ENCODE peak calls at places on chromosomes 16 and 17, in seven cellular contexts. Y is H1, O is HCT116, M is K562, L is GM12878, R is SK-N-SH, Q is HepG2. H is an unnamed sample.

GRCh38 chr17:73211745-73212144 is 18.9 kb downstream of the COG1 start:
- DNase-seq in Y (no peak), O (no peak), M (no peak), L (no peak), R (no peak), Q (no peak), H (no peak)

GRCh38 chr17:80732268-80732667 is 187.6 kb downstream of the RPTOR start:
- DNase-seq in Y (no peak), O (no peak), M (no peak), L (no peak), R (no peak), Q (no peak), H (no peak)

GRCh38 chr17:81303385-81303784 is 8.3 kb upstream of the SLC38A10 start:
- DNase-seq in Y (no peak), O (no peak), M (no peak), L (no peak), R (no peak), Q (no peak), H (no peak)

GRCh38 chr17:82037113-82037888 is at the start of gene DCXR:
- DNase-seq in Y (peak), O (peak), M (peak), L (peak), R (peak), Q (peak), H (peak)

GRCh38 chr17:35486920-35487727 is 38.6 kb upstream of the SLFN13 start:
- DNase-seq in Y (no peak), O (no peak), M (peak), L (peak), R (no peak), Q (no peak), H (no peak)

GRCh38 chr16:79267781-79268180 is 332.8 kb downstream of the MAF start:
- DNase-seq in Y (no peak), O (no peak), M (no peak), L (no peak), R (no peak), Q (no peak), H (no peak)

GRCh38 chr17:48351916-48352332 is 78.1 kb downstream of the SKAP1 start:
- DNase-seq in Y (no peak), O (peak), M (peak), L (no peak), R (peak), Q (peak), H (peak)

GRCh38 chr16:78789556-78789955 is 690.1 kb downstream of the WWOX start:
- DNase-seq in Y (no peak), O (no peak), M (no peak), L (no peak), R (no peak), Q (no peak), H (no peak)

GRCh38 chr16:10947211-10947787 is 2.9 kb downstream of the CLEC16A start:
- DNase-seq in Y (no peak), O (no peak), M (no peak), L (no peak), R (no peak), Q (no peak), H (no peak)

GRCh38 chr17:58741121-58741625 is 14.5 kb upstream of the PPM1E start:
- DNase-seq in Y (no peak), O (peak), M (no peak), L (no peak), R (no peak), Q (peak), H (no peak)

GRCh38 chr17:4974064-4974670 is 6.5 kb upstream of the SPAG7 start:
- DNase-seq in Y (no peak), O (no peak), M (no peak), L (no peak), R (no peak), Q (no peak), H (no peak)

GRCh38 chr17:78977681-78977943 is 2.1 kb downstream of the LGALS3BP start:
- DNase-seq in Y (no peak), O (no peak), M (no peak), L (no peak), R (no peak), Q (no peak), H (no peak)
- H3K9ac ChIP-seq in Y (no peak), O (no peak), M (no peak), L (no peak), R (no peak), Q (peak), H (peak)

DNA sequence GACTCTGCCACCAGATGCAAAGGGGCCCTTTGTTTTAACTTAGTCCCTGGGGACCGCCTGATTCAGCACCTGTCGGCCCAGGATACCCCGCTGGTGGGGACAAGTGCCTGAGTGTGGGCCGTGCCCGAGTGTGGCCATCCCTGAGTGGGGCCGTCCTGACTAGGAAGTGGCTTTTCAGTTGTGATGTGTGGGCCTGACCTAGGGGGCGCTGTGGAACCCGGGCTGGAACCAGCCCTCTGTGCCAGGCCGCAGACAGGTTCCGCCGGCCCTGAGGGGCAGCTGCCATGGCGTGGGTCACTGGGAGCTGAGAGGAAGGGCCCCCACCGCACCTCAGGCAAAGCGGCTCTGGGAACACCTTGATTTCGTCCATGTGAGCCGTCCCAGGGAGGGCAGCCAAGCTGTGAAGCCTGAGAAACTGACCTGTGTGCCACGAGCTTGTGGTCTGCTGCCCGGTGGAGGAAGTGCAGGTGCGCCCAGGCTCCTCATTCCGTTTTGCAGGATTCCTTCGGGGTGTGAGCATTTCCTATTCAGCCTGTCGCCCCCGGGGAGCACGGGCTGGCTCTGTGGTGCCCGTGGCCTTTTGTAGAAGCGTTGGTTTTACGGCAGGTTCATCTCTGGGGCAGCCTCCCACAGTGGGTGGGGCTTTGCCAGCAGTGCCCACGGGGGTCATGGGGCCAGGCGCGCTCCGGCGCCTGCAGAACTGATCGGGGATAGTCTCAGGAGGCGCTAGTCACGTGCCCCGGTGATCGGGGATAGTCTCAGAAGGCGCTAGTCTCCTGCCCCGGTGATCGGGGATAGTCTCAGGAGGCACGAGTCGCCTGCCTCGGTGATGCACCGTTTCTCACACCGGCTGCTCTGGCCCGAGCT is 5.3 kb downstream of the RPL13 start:
- DNase-seq in Y (no peak), O (peak), M (peak), L (no peak), R (peak), Q (peak), H (peak)
- H3K4me3 ChIP-seq in Y (peak), O (peak), M (peak), L (peak), R (no peak), Q (no peak), H (no peak)

GRCh38 chr16:84209989-84210388 is 19.0 kb downstream of the ADAD2 start:
- DNase-seq in Y (no peak), O (peak), M (no peak), L (no peak), R (no peak), Q (no peak), H (no peak)
- TF ChIP-seq YY1 in Y (no peak), O (no peak), M (no peak), L (no peak), R (no peak), Q (no peak), H (no peak)

GRCh38 chr17:75634376-75634740 is 1.1 kb downstream of the SMIM5 start:
- DNase-seq in Y (no peak), O (no peak), M (no peak), L (no peak), R (peak), Q (no peak), H (no peak)
- H3K9ac ChIP-seq in Y (no peak), O (no peak), M (no peak), L (no peak), R (no peak), Q (no peak), H (peak)

GRCh38 chr16:26860506-26860905 is 206.2 kb upstream of the C16orf82 start:
- DNase-seq in Y (no peak), O (no peak), M (no peak), L (no peak), R (no peak), Q (no peak), H (no peak)

GRCh38 chr16:26859086-26859485 is 207.6 kb upstream of the C16orf82 start:
- DNase-seq in Y (no peak), O (no peak), M (no peak), L (no peak), R (no peak), Q (no peak), H (no peak)

DNA sequence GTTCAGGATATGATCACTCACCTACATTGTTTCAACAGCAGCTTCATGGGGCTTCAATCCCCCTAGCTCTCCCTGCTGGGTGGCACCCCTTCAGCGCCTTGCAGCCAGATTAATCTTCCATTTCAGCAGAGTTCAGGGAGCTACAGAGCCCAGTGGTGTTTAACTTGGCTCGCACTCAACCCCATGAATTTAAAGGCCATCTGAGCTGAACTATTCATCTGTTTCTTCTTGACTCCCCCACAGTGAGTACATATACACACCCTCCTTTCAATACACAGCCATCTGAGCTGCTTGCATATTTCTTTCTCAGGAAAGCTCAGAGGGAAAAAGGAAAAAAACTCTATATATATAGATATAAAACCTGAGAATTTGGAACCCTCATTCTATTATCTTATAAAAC is 202.8 kb upstream of the C16orf82 start:
- DNase-seq in Y (no peak), O (no peak), M (no peak), L (no peak), R (no peak), Q (no peak), H (no peak)
- H3K4me3 ChIP-seq in Y (no peak), O (no peak), M (no peak), L (no peak), R (no peak), Q (no peak), H (no peak)

DNA sequence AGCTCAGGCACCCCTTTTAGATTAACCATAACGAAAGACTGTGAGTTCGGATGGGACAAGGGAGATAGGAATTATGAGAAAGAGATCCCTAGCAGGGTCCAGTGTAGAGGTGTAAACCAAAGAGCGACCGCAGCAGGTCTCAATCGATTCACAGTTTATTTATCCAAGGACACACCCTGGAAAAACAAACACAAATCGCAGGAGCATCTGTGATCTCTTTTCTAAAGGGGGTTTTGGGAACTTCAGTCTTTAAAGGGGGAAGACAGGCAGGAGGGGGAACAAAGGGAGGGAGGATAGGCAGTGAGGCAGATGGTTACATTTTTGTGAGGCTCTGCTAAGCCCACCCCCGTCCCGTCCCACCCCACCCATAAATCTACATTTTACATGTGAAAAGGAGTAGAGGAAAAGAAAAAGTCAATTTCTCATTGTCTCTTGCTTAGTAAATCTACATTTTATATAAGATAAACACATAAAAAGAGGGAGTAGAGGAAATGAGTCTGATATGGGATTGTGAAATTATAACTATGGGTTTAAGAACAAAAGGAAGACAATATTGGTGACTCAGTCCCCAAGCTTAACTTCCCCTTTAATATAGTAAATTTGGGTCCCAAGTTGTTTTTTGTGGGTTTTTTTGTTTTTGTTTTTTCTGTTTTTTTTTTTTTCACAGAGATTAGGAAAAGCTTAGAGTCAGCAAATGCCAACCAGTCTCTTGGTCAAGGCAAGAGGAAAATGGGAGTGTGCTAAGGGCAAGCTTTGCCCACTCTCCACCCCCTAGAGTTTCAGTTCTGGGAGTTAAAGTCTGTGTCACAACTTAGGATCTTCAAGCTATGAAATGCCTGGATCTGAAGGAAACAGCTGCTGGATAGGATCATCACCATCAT is 161.0 kb upstream of the CDH5 start:
- DNase-seq in Y (no peak), O (no peak), M (no peak), L (no peak), R (no peak), Q (no peak), H (no peak)
- TF ChIP-seq YY1 in Y (no peak), O (no peak), M (no peak), L (no peak), R (no peak), Q (no peak), H (no peak)

GRCh38 chr16:88754912-88755744 is 29.9 kb downstream of the PIEZO1 start:
- DNase-seq in Y (no peak), O (no peak), M (no peak), L (no peak), R (peak), Q (no peak), H (peak)
- H3K9ac ChIP-seq in Y (no peak), O (no peak), M (no peak), L (no peak), R (no peak), Q (no peak), H (peak)